ENCODE peak calls at places on chromosome 18, in ten cellular contexts. H is tibial artery, F is spleen, B is lower lobe of right lung, V is ascending aorta, G is neural progenitor cell, K is cardiac muscle cell, Y is fibroblast of the aortic adventitia, Q is fibroblast of villous mesenchyme, U is astrocyte of the spinal cord. L is an unnamed sample.

GRCh38 chr18:77218642-77219041 is 31.0 kb upstream of the GALR1 start:
- DNase-seq in F (no peak), U (no peak), K (no peak), H (no peak), B (no peak), Q (no peak), V (no peak), G (no peak), Y (no peak), L (no peak)

GRCh38 chr18:48492880-48493279 is 46.0 kb upstream of the CTIF start:
- DNase-seq in V (no peak), F (no peak), U (no peak), Y (no peak), Q (no peak), H (no peak), G (no peak), B (no peak), K (no peak), L (no peak)

GRCh38 chr18:13451661-13452447 is 233.3 kb downstream of the LDLRAD4 start:
- DNase-seq in V (peak; percentile 62), Q (no peak), B (no peak), F (no peak), Y (no peak), G (peak; percentile 37), H (peak; percentile 57), K (no peak), U (no peak), L (no peak)

GRCh38 chr18:36519358-36519757 is 221.8 kb downstream of the FHOD3 start:
- DNase-seq in G (no peak), U (peak; percentile 60), Q (no peak), F (no peak), Y (no peak), B (no peak), K (no peak), H (no peak), V (no peak), L (peak; percentile 11)

GRCh38 chr18:79922971-79923411 is 28.5 kb downstream of the SLC66A2 start:
- DNase-seq in B (peak; percentile 37), Y (no peak), G (no peak), K (no peak), F (peak; percentile 49), U (no peak), H (peak; percentile 48), Q (no peak), V (peak; percentile 59), L (no peak)

GRCh38 chr18:73614812-73615211 is 532.8 kb downstream of the FBXO15 start:
- DNase-seq in K (no peak), H (no peak), V (no peak), F (no peak), G (no peak), Q (peak; percentile 5), U (peak; percentile 94), B (no peak), Y (peak; percentile 94), L (peak; percentile 65)

GRCh38 chr18:5997361-5997760 is 102.0 kb upstream of the TMEM200C start:
- DNase-seq in G (no peak), B (no peak), Q (no peak), U (no peak), Y (no peak), K (no peak), H (no peak), F (no peak), V (no peak), L (no peak)

GRCh38 chr18:22136395-22136794 is 33.0 kb upstream of the GATA6 start:
- DNase-seq in G (no peak), H (no peak), Y (peak; percentile 12), Q (peak; percentile 1), F (no peak), U (peak; percentile 46), K (no peak), V (no peak), B (no peak), L (peak; percentile 84)

GRCh38 chr18:55422456-55423185 is 165.4 kb downstream of the TCF4 start:
- DNase-seq in Y (peak; percentile 73), F (no peak), U (peak; percentile 42), G (no peak), V (no peak), Q (peak; percentile 36), H (peak; percentile 67), B (no peak), K (no peak), L (no peak)
- H3K4me3 ChIP-seq in Y (peak overlapping the region; percentile 58), F (peak overlapping the region; percentile 4), U (peak overlapping the region; percentile 36), G (no peak overlapping the region), V (peak overlapping the region; percentile 27), Q (peak overlapping the region; percentile 52), H (peak overlapping the region; percentile 42), B (peak overlapping the region; percentile 32), K (no peak overlapping the region), L (no peak overlapping the region)

GRCh38 chr18:39840406-39840805 is 2114.6 kb upstream of the PIK3C3 start:
- DNase-seq in G (no peak), U (peak; percentile 91), K (no peak), F (no peak), H (no peak), Y (no peak), V (no peak), B (no peak), Q (peak; percentile 63), L (peak; percentile 98)

GRCh38 chr18:39842042-39842791 is 2112.8 kb upstream of the PIK3C3 start:
- DNase-seq in U (no peak), K (no peak), B (no peak), V (no peak), H (no peak), Y (no peak), G (peak; percentile 50), F (no peak), Q (no peak), L (peak; percentile 6)

GRCh38 chr18:39839782-39840181 is 2115.3 kb upstream of the PIK3C3 start:
- DNase-seq in G (no peak), K (no peak), Y (no peak), H (no peak), F (no peak), U (peak; percentile 58), Q (no peak), V (no peak), B (no peak), L (peak; percentile 86)

GRCh38 chr18:39843546-39843945 is 2111.5 kb upstream of the PIK3C3 start:
- DNase-seq in V (no peak), Y (no peak), B (no peak), Q (no peak), H (no peak), F (no peak), U (no peak), K (no peak), G (peak; percentile 3), L (no peak)

DNA sequence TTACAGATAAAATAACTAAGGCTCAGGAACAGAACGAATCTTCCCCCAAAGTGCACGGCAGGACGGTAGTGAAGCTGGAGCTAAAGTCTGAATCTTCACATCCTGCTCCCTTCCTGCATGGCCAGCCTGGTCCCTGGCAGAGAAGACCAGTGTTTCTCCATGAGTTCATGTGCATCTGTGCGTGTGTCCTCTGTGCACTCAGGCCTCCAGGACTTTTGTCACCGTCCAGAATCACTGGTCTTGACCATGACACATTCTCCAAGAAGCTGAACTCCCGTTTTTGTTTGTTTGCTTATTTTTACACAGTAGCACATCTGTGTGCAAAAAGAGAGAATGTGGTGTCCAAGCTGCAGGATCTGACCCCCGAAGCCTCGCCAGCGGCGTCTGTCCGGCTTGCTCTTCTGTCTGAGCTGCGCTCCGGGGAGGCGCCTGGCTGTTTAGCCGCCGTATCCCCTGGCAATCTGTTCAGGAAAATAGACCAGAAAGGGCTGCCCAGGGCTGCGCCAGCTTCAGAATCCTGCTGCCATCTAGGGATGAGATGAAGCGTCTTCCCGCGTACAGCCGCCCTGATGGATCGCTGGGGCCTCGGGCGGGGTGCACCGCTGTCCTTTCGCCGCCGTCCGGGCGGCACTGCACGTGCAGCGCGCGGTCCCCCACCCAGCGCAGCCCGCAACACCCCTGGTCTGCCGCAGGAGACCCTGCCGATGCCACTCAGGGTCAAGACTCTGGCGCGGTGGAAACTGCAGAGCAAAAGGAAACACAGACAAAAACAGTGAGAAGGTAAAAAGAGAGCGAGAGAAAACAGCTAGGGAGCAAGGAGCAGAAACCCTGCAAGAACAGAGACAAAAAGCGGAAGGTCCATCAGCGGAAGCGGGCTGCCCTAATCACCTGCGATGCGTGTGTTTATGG is 2113.6 kb upstream of the PIK3C3 start:
- DNase-seq in V (no peak), Y (peak; percentile 39), Q (peak; percentile 69), F (peak; percentile 76), B (peak; percentile 51), U (peak; percentile 89), G (peak; percentile 92), K (peak; percentile 64), H (peak; percentile 67), L (peak; percentile 92)
- TF ChIP-seq CTCF in V (no peak), Y (peak; percentile 36), Q (peak; percentile 55), F (no peak), B (peak; percentile 35), U (peak; percentile 63), G (peak; percentile 67), K (peak; percentile 55), H (no peak), L (peak; percentile 69)

DNA sequence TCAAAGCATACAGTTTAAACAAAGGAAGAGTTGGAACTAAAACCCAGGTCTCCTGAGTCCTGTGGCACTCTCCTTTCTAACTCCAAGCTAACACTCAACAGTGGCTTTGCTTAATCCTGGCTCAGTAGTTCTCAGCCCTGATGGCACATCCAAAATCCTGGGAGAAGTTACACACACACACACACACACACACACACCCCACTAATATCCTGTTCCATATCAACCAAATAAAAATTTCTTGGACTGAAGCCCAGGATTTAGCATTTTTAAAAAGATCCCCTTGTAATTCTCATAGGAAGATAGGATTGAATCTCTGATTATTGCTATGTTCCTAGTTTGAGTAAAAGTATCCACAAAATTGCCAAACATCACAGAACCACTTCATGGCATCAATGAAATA is 136.1 kb upstream of the RIOK3 start:
- DNase-seq in Y (peak; percentile 64), F (no peak), B (no peak), K (no peak), V (no peak), Q (peak; percentile 41), G (no peak), H (no peak), U (no peak), L (no peak)
- H3K4me3 ChIP-seq in Y (no peak overlapping the region), F (no peak overlapping the region), B (no peak overlapping the region), K (no peak overlapping the region), V (no peak overlapping the region), Q (no peak overlapping the region), G (no peak overlapping the region), H (no peak overlapping the region), U (no peak overlapping the region), L (no peak overlapping the region)

GRCh38 chr18:63069496-63069895 is 250.1 kb downstream of the BCL2 start:
- DNase-seq in Q (no peak), F (no peak), U (no peak), B (no peak), V (no peak), K (no peak), H (no peak), Y (no peak), G (no peak), L (no peak)

GRCh38 chr18:63074987-63075404 is 244.6 kb downstream of the BCL2 start:
- DNase-seq in Y (peak; percentile 11), G (peak; percentile 86), K (peak; percentile 78), Q (peak; percentile 18), U (peak; percentile 23), V (peak; percentile 85), F (peak; percentile 95), H (peak; percentile 84), B (peak; percentile 86), L (peak; percentile 29)

GRCh38 chr18:63071566-63072175 is 247.9 kb downstream of the BCL2 start:
- DNase-seq in V (no peak), H (no peak), Q (no peak), U (no peak), K (no peak), B (no peak), G (no peak), Y (no peak), F (no peak), L (no peak)

GRCh38 chr18:63070750-63071502 is 248.6 kb downstream of the BCL2 start:
- DNase-seq in U (no peak), Q (no peak), G (no peak), V (no peak), H (no peak), F (no peak), Y (no peak), K (no peak), B (no peak), L (no peak)

GRCh38 chr18:63073481-63073880 is 246.1 kb downstream of the BCL2 start:
- DNase-seq in G (no peak), U (no peak), B (no peak), H (no peak), F (no peak), Q (no peak), K (no peak), Y (no peak), V (no peak), L (no peak)
- TF ChIP-seq CTCF in G (no peak), U (no peak), B (no peak), H (no peak), F (peak; percentile 15), Q (no peak), K (no peak), Y (no peak), V (no peak), L (no peak)

L was measured in choroid plexus epithelial cell.